ENCODE peak calls at places on chromosomes 13 and 19, in six cellular contexts. U is epithelial cell of proximal tubule; A is mucosa of descending colon; I is stimulated activated CD4-positive, alpha-beta T cell treated with anti-CD3 and anti-CD28 coated beads, TNF-alpha, amount 100 ng/mL, for 1 hour; M is fibroblast of pulmonary artery; Z is activated CD8-positive, alpha-beta T cell treated with anti-CD3 and anti-CD28 coated beads, Interleukin-2, amount 10 ng/mL, durations not matched to agents 7 days and 5 days. E is an unnamed sample.
A peak's percentile ranks its signal among the peaks of the same experiment; 100 is the strongest.

GRCh38 chr13:43134896-43135295 is 111.5 kb downstream of the DNAJC15 start:
- DNase-seq in U (no peak), A (no peak), I (no peak), M (no peak), Z (no peak), E (no peak)

GRCh38 chr13:95298971-95299627 is 2.2 kb downstream of the ABCC4 start:
- DNase-seq in U (no peak), A (no peak), I (no peak), M (peak; percentile 72), Z (no peak), E (peak; percentile 87)

GRCh38 chr19:8158411-8159074 is 9.2 kb upstream of the FBN3 start:
- DNase-seq in U (peak; percentile 38), A (no peak), I (peak; percentile 13), M (peak; percentile 91), Z (peak; percentile 73), E (peak; percentile 71)

GRCh38 chr19:18420931-18421330 is 1.7 kb downstream of the SSBP4 start:
- DNase-seq in U (no peak), A (no peak), I (no peak), M (no peak), Z (no peak), E (no peak)

GRCh38 chr13:29993196-29993595 is 142.8 kb upstream of the UBL3 start:
- DNase-seq in U (no peak), A (no peak), I (no peak), M (no peak), Z (peak; percentile 7), E (no peak)

GRCh38 chr19:13583114-13583513 is 76.8 kb upstream of the CACNA1A start:
- DNase-seq in U (no peak), A (no peak), I (no peak), M (no peak), Z (no peak), E (no peak)

GRCh38 chr19:19368087-19368486 is 37.4 kb upstream of the GATAD2A start:
- DNase-seq in U (no peak), A (no peak), I (no peak), M (no peak), Z (no peak), E (no peak)

GRCh38 chr13:105491345-105491744 is 1044.1 kb downstream of the EFNB2 start:
- DNase-seq in U (no peak), A (no peak), I (no peak), M (no peak), Z (no peak), E (no peak)

GRCh38 chr19:49614096-49614857 is 23.3 kb downstream of the PRR12 start:
- DNase-seq in U (no peak), A (no peak), I (no peak), M (peak; percentile 78), Z (no peak), E (peak; percentile 94)

GRCh38 chr19:54162241-54162805 is 2.8 kb upstream of the LENG1 start:
- DNase-seq in U (no peak), A (peak; percentile 93), I (peak; percentile 51), M (peak; percentile 62), Z (peak; percentile 86), E (peak; percentile 58)

GRCh38 chr19:48836089-48837017 is at the start of gene HSD17B14:
- DNase-seq in U (no peak), A (no peak), I (no peak), M (peak; percentile 27), Z (no peak), E (no peak)

GRCh38 chr13:64248371-64249065 is 2832.9 kb upstream of the PCDH20 start:
- DNase-seq in U (no peak), A (no peak), I (no peak), M (peak; percentile 8), Z (no peak), E (no peak)